ENCODE peak calls at places on chromosomes 4 and X, in four cellular contexts. K is AG09319, E is epithelial cell of esophagus, H is MM.1S. P is an unnamed sample.

GRCh38 chr4:36844448-36844847 is 400.1 kb upstream of the NWD2 start:
- DNase-seq in K (no peak), H (no peak), E (no peak), P (no peak)

GRCh38 chr4:4694296-4694772 is 152.5 kb upstream of the STX18 start:
- DNase-seq in E (no peak), H (no peak), K (no peak), P (no peak)

GRCh38 chr4:55444822-55445221 is 49.1 kb downstream of the TMEM165 start:
- DNase-seq in K (no peak), H (no peak), E (peak; percentile 37), P (no peak)

GRCh38 chrX:43836435-43837184 is 45.6 kb downstream of the MAOB start:
- DNase-seq in E (peak; percentile 31), K (no peak), H (no peak), P (peak; percentile 6)

GRCh38 chrX:97021680-97022079 is 138.0 kb downstream of the RPA4 start:
- DNase-seq in K (no peak), E (peak; percentile 47), H (no peak), P (no peak)

GRCh38 chrX:8743126-8743732 is 11.3 kb upstream of the ANOS1 start:
- DNase-seq in H (peak; percentile 51), E (peak; percentile 55), K (no peak), P (peak; percentile 47)

GRCh38 chr4:76614589-76614988 is 179.6 kb downstream of the SHROOM3 start:
- DNase-seq in E (no peak), K (peak; percentile 95), H (no peak), P (no peak)

GRCh38 chrX:39821011-39821708 is 276.6 kb downstream of the BCOR start:
- DNase-seq in H (no peak), E (no peak), K (no peak), P (peak; percentile 43)

GRCh38 chrX:124736553-124737240 is 390.3 kb downstream of the SH2D1A start:
- DNase-seq in H (peak; percentile 37), K (no peak), E (no peak), P (no peak)

GRCh38 chr4:149264093-149264733 is 551.4 kb downstream of the IQCM start:
- DNase-seq in E (peak; percentile 72), H (peak; percentile 56), K (peak; percentile 19), P (peak; percentile 7)

GRCh38 chr4:97593248-97593647 is 550.0 kb downstream of the STPG2 start:
- DNase-seq in E (no peak), K (no peak), H (no peak), P (no peak)

GRCh38 chr4:67727124-67727850 is 26.3 kb upstream of the UBA6 start:
- DNase-seq in K (no peak), H (peak; percentile 55), E (peak; percentile 66), P (no peak)

GRCh38 chr4:38189445-38189844 is 229.2 kb downstream of the PTTG2 start:
- DNase-seq in H (no peak), K (no peak), E (peak; percentile 84), P (no peak)

GRCh38 chr4:106149911-106150310 is 166.1 kb downstream of the TBCK start:
- DNase-seq in H (no peak), E (no peak), K (no peak), P (no peak)

GRCh38 chrX:53048169-53049126 is at the start of gene GPR173:
- DNase-seq in H (no peak), K (peak; percentile 41), E (peak; percentile 3), P (no peak)

GRCh38 chr4:18209448-18209847 is 187.9 kb upstream of the LCORL start:
- DNase-seq in K (no peak), H (peak; percentile 34), E (no peak), P (no peak)
- TF ChIP-seq CTCF in K (no peak), H (no peak), E (no peak), P (no peak)

GRCh38 chr4:139532951-139533350 is 23.1 kb downstream of the SETD7 start:
- DNase-seq in K (no peak), E (no peak), H (no peak), P (no peak)

GRCh38 chr4:139534287-139534950 is 21.6 kb downstream of the SETD7 start:
- DNase-seq in K (no peak), E (no peak), H (no peak), P (no peak)

GRCh38 chr4:139526928-139527327 is 29.1 kb downstream of the SETD7 start:
- DNase-seq in H (no peak), K (no peak), E (peak; percentile 41), P (no peak)

GRCh38 chr4:139528377-139529005 is 27.5 kb downstream of the SETD7 start:
- DNase-seq in H (no peak), E (peak; percentile 61), K (peak; percentile 78), P (no peak)

GRCh38 chr4:139530833-139531427 is 25.1 kb downstream of the SETD7 start:
- DNase-seq in H (peak; percentile 40), K (no peak), E (peak; percentile 54), P (peak; percentile 74)
- TF ChIP-seq CTCF in H (peak; percentile 62), K (peak; percentile 52), E (peak; percentile 70), P (peak; percentile 60)

GRCh38 chrX:18933611-18934010 is 50.3 kb downstream of the PHKA2 start:
- DNase-seq in K (no peak), H (no peak), E (no peak), P (no peak)

GRCh38 chrX:18935893-18936292 is 48.0 kb downstream of the PHKA2 start:
- DNase-seq in E (no peak), K (no peak), H (no peak), P (no peak)

GRCh38 chrX:18938710-18939109 is 45.2 kb downstream of the PHKA2 start:
- DNase-seq in K (no peak), E (peak; percentile 8), H (no peak), P (no peak)

GRCh38 chrX:18934708-18935107 is 49.2 kb downstream of the PHKA2 start:
- DNase-seq in H (no peak), K (no peak), E (no peak), P (no peak)

GRCh38 chrX:18937173-18937572 is 46.7 kb downstream of the PHKA2 start:
- DNase-seq in H (no peak), K (no peak), E (no peak), P (no peak)
- TF ChIP-seq CTCF in H (no peak), K (no peak), E (no peak), P (no peak)

GRCh38 chr4:122539861-122540465 is 80.9 kb downstream of the IL21 start:
- DNase-seq in H (peak; percentile 15), E (peak; percentile 52), K (no peak), P (no peak)
- TF ChIP-seq CTCF in H (no peak), E (no peak), K (no peak), P (no peak)